ENCODE peak calls at places on chromosome 2, in nine cellular contexts. One of them, this sample, is unnamed.

GRCh38 chr2:62195421-62196277 is at the start of gene B3GNT2:
- DNase-seq in left lung: peak
- DNase-seq in transverse colon: peak
- DNase-seq in sigmoid colon: peak
- DNase-seq in prostate gland: peak
- DNase-seq in mammary epithelial cell: peak
- DNase-seq in GM23338: peak
- DNase-seq in colonic mucosa: peak
- DNase-seq in cardiac muscle cell: peak
- DNase-seq in this sample: peak

GRCh38 chr2:145431181-145431951 is 911.4 kb upstream of the ZEB2 start:
- DNase-seq in left lung: no peak
- DNase-seq in transverse colon: no peak
- DNase-seq in sigmoid colon: no peak
- DNase-seq in prostate gland: no peak
- DNase-seq in mammary epithelial cell: no peak
- DNase-seq in GM23338: peak
- DNase-seq in colonic mucosa: no peak
- DNase-seq in cardiac muscle cell: peak
- DNase-seq in this sample: no peak

GRCh38 chr2:199624958-199625357 is 167.2 kb upstream of the SATB2 start:
- DNase-seq in left lung: peak
- DNase-seq in transverse colon: no peak
- DNase-seq in sigmoid colon: no peak
- DNase-seq in prostate gland: peak
- DNase-seq in mammary epithelial cell: no peak
- DNase-seq in GM23338: peak
- DNase-seq in colonic mucosa: no peak
- DNase-seq in cardiac muscle cell: no peak
- DNase-seq in this sample: no peak

GRCh38 chr2:36271266-36271665 is 84.3 kb upstream of the CRIM1 start:
- DNase-seq in left lung: no peak
- DNase-seq in transverse colon: no peak
- DNase-seq in sigmoid colon: no peak
- DNase-seq in prostate gland: no peak
- DNase-seq in mammary epithelial cell: no peak
- DNase-seq in GM23338: peak
- DNase-seq in colonic mucosa: no peak
- DNase-seq in cardiac muscle cell: no peak
- DNase-seq in this sample: no peak

GRCh38 chr2:86518498-86518897 is 44.7 kb downstream of the CHMP3 start:
- DNase-seq in left lung: no peak
- DNase-seq in transverse colon: peak
- DNase-seq in sigmoid colon: no peak
- DNase-seq in prostate gland: no peak
- DNase-seq in mammary epithelial cell: peak
- DNase-seq in GM23338: peak
- DNase-seq in colonic mucosa: no peak
- DNase-seq in cardiac muscle cell: peak
- DNase-seq in this sample: no peak

GRCh38 chr2:38409136-38409903 is 32.2 kb upstream of the ATL2 start:
- DNase-seq in left lung: peak
- DNase-seq in transverse colon: no peak
- DNase-seq in sigmoid colon: peak
- DNase-seq in prostate gland: peak
- DNase-seq in mammary epithelial cell: peak
- DNase-seq in GM23338: no peak
- DNase-seq in colonic mucosa: no peak
- DNase-seq in cardiac muscle cell: peak
- DNase-seq in this sample: peak

GRCh38 chr2:227163998-227164744 is at the start of the genes COL4A3 and COL4A4:
- DNase-seq in left lung: peak
- DNase-seq in transverse colon: peak
- DNase-seq in sigmoid colon: peak
- DNase-seq in prostate gland: peak
- DNase-seq in mammary epithelial cell: peak
- DNase-seq in GM23338: peak
- DNase-seq in colonic mucosa: peak
- DNase-seq in cardiac muscle cell: peak
- DNase-seq in this sample: peak

GRCh38 chr2:68103026-68103425 is 40.2 kb upstream of the C1D start:
- DNase-seq in left lung: no peak
- DNase-seq in transverse colon: no peak
- DNase-seq in sigmoid colon: no peak
- DNase-seq in prostate gland: no peak
- DNase-seq in mammary epithelial cell: no peak
- DNase-seq in GM23338: no peak
- DNase-seq in colonic mucosa: no peak
- DNase-seq in cardiac muscle cell: peak
- DNase-seq in this sample: no peak

GRCh38 chr2:71640459-71640858 is 187.1 kb downstream of the DYSF start:
- DNase-seq in left lung: no peak
- DNase-seq in transverse colon: no peak
- DNase-seq in sigmoid colon: no peak
- DNase-seq in prostate gland: no peak
- DNase-seq in mammary epithelial cell: no peak
- DNase-seq in GM23338: no peak
- DNase-seq in colonic mucosa: no peak
- DNase-seq in cardiac muscle cell: no peak
- DNase-seq in this sample: no peak

GRCh38 chr2:216113572-216113971 is 4.4 kb downstream of the XRCC5 start:
- DNase-seq in left lung: no peak
- DNase-seq in transverse colon: no peak
- DNase-seq in sigmoid colon: no peak
- DNase-seq in prostate gland: no peak
- DNase-seq in mammary epithelial cell: no peak
- DNase-seq in GM23338: no peak
- DNase-seq in colonic mucosa: no peak
- DNase-seq in cardiac muscle cell: no peak
- DNase-seq in this sample: no peak

GRCh38 chr2:154537024-154537423 is 161.5 kb upstream of the KCNJ3 start:
- DNase-seq in left lung: no peak
- DNase-seq in transverse colon: no peak
- DNase-seq in sigmoid colon: no peak
- DNase-seq in prostate gland: no peak
- DNase-seq in mammary epithelial cell: no peak
- DNase-seq in GM23338: no peak
- DNase-seq in colonic mucosa: no peak
- DNase-seq in cardiac muscle cell: no peak
- DNase-seq in this sample: no peak

GRCh38 chr2:65368464-65368863 is 63.9 kb downstream of the SPRED2 start:
- DNase-seq in left lung: no peak
- DNase-seq in transverse colon: no peak
- DNase-seq in sigmoid colon: no peak
- DNase-seq in prostate gland: no peak
- DNase-seq in mammary epithelial cell: no peak
- DNase-seq in GM23338: no peak
- DNase-seq in colonic mucosa: no peak
- DNase-seq in cardiac muscle cell: no peak
- DNase-seq in this sample: no peak

GRCh38 chr2:47520302-47520630 is 117.3 kb downstream of the MSH2 start:
- DNase-seq in left lung: no peak
- DNase-seq in transverse colon: no peak
- DNase-seq in sigmoid colon: no peak
- DNase-seq in prostate gland: no peak
- DNase-seq in mammary epithelial cell: no peak
- DNase-seq in GM23338: no peak
- DNase-seq in colonic mucosa: no peak
- DNase-seq in cardiac muscle cell: no peak
- DNase-seq in this sample: no peak

GRCh38 chr2:47519604-47520301 is 116.8 kb downstream of the MSH2 start:
- DNase-seq in left lung: no peak
- DNase-seq in transverse colon: no peak
- DNase-seq in sigmoid colon: no peak
- DNase-seq in prostate gland: no peak
- DNase-seq in mammary epithelial cell: no peak
- DNase-seq in GM23338: no peak
- DNase-seq in colonic mucosa: no peak
- DNase-seq in cardiac muscle cell: no peak
- DNase-seq in this sample: no peak

GRCh38 chr2:47521666-47522285 is 118.8 kb downstream of the MSH2 start:
- DNase-seq in left lung: no peak
- DNase-seq in transverse colon: no peak
- DNase-seq in sigmoid colon: no peak
- DNase-seq in prostate gland: no peak
- DNase-seq in mammary epithelial cell: no peak
- DNase-seq in GM23338: no peak
- DNase-seq in colonic mucosa: no peak
- DNase-seq in cardiac muscle cell: no peak
- DNase-seq in this sample: no peak

GRCh38 chr2:47519147-47519537 is 116.2 kb downstream of the MSH2 start:
- DNase-seq in left lung: no peak
- DNase-seq in transverse colon: no peak
- DNase-seq in sigmoid colon: no peak
- DNase-seq in prostate gland: no peak
- DNase-seq in mammary epithelial cell: no peak
- DNase-seq in GM23338: no peak
- DNase-seq in colonic mucosa: no peak
- DNase-seq in cardiac muscle cell: no peak
- DNase-seq in this sample: no peak

GRCh38 chr2:47520825-47521665 is 118.1 kb downstream of the MSH2 start:
- DNase-seq in left lung: peak
- DNase-seq in transverse colon: peak
- DNase-seq in sigmoid colon: no peak
- DNase-seq in prostate gland: peak
- DNase-seq in mammary epithelial cell: peak
- DNase-seq in GM23338: peak
- DNase-seq in colonic mucosa: peak
- DNase-seq in cardiac muscle cell: peak
- DNase-seq in this sample: peak
- TF ChIP-seq CTCF in left lung: no peak
- TF ChIP-seq CTCF in transverse colon: no peak
- TF ChIP-seq CTCF in sigmoid colon: no peak
- TF ChIP-seq CTCF in prostate gland: no peak
- TF ChIP-seq CTCF in mammary epithelial cell: no peak
- TF ChIP-seq CTCF in GM23338: peak
- TF ChIP-seq CTCF in colonic mucosa: no peak
- TF ChIP-seq CTCF in cardiac muscle cell: no peak
- TF ChIP-seq CTCF in this sample: peak

GRCh38 chr2:161138429-161138828 is 21.8 kb upstream of the TANK start:
- DNase-seq in left lung: no peak
- DNase-seq in transverse colon: no peak
- DNase-seq in sigmoid colon: no peak
- DNase-seq in prostate gland: no peak
- DNase-seq in mammary epithelial cell: no peak
- DNase-seq in GM23338: no peak
- DNase-seq in colonic mucosa: no peak
- DNase-seq in cardiac muscle cell: no peak
- DNase-seq in this sample: no peak

GRCh38 chr2:161134547-161135518 is 25.4 kb upstream of the TANK start:
- DNase-seq in left lung: no peak
- DNase-seq in transverse colon: no peak
- DNase-seq in sigmoid colon: no peak
- DNase-seq in prostate gland: peak
- DNase-seq in mammary epithelial cell: no peak
- DNase-seq in GM23338: peak
- DNase-seq in colonic mucosa: peak
- DNase-seq in cardiac muscle cell: peak
- DNase-seq in this sample: no peak

GRCh38 chr2:161133366-161133765 is 26.9 kb upstream of the TANK start:
- DNase-seq in left lung: no peak
- DNase-seq in transverse colon: no peak
- DNase-seq in sigmoid colon: no peak
- DNase-seq in prostate gland: no peak
- DNase-seq in mammary epithelial cell: no peak
- DNase-seq in GM23338: no peak
- DNase-seq in colonic mucosa: no peak
- DNase-seq in cardiac muscle cell: no peak
- DNase-seq in this sample: no peak

GRCh38 chr2:161136696-161137324 is 23.4 kb upstream of the TANK start:
- DNase-seq in left lung: no peak
- DNase-seq in transverse colon: no peak
- DNase-seq in sigmoid colon: no peak
- DNase-seq in prostate gland: no peak
- DNase-seq in mammary epithelial cell: peak
- DNase-seq in GM23338: no peak
- DNase-seq in colonic mucosa: no peak
- DNase-seq in cardiac muscle cell: peak
- DNase-seq in this sample: no peak

DNA sequence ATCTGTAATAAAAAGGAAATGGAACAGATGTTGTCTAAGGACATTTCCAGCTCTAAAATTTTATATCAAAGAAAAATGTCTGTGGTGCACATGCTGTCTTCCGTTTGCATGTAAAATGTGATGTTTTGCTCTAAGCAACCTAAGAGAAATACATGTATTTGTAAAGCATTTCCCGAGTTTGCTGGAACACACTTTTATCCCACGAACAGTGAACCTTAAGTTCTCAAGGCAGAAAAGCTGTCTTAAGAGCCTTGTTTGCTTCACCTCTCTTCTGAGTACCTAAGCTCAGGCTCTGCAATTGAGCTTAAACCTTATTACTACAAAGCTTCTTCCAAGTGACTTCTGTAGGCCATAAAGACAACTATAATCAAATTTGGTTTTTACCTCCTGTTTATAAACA is 24.0 kb upstream of the TANK start:
- DNase-seq in left lung: no peak
- DNase-seq in transverse colon: no peak
- DNase-seq in sigmoid colon: no peak
- DNase-seq in prostate gland: no peak
- DNase-seq in mammary epithelial cell: no peak
- DNase-seq in GM23338: no peak
- DNase-seq in colonic mucosa: no peak
- DNase-seq in cardiac muscle cell: no peak
- DNase-seq in this sample: no peak
- H3K4me3 ChIP-seq in left lung: no peak
- H3K4me3 ChIP-seq in transverse colon: peak
- H3K4me3 ChIP-seq in sigmoid colon: no peak
- H3K4me3 ChIP-seq in prostate gland: no peak
- H3K4me3 ChIP-seq in mammary epithelial cell: no peak
- H3K4me3 ChIP-seq in GM23338: no peak
- H3K4me3 ChIP-seq in colonic mucosa: no peak
- H3K4me3 ChIP-seq in cardiac muscle cell: no peak
- H3K4me3 ChIP-seq in this sample: no peak

DNA sequence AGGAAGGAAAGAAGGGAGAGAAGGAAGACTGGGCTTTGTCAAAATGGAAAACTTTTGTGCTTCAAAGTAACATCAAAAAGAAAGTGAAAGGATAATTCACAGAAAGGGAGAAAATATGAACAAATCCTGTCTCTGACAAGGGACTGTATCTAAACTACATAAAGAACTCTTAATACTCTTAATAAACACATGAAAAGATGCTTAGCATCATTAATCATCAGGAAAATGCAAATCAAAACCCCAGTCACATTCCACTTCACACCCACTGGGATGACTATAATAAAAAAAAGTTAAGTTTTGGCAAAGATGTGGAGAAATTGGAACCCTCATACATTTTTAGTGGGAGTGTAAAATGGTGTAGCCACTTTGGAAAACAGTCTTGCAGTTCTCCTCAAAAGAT is 11.8 kb upstream of the ZFP36L2 start:
- DNase-seq in left lung: no peak
- DNase-seq in transverse colon: no peak
- DNase-seq in sigmoid colon: no peak
- DNase-seq in prostate gland: no peak
- DNase-seq in mammary epithelial cell: no peak
- DNase-seq in GM23338: no peak
- DNase-seq in colonic mucosa: no peak
- DNase-seq in cardiac muscle cell: peak
- DNase-seq in this sample: no peak
- H3K27ac ChIP-seq in left lung: no peak
- H3K27ac ChIP-seq in transverse colon: peak
- H3K27ac ChIP-seq in sigmoid colon: peak
- H3K27ac ChIP-seq in prostate gland: no peak
- H3K27ac ChIP-seq in mammary epithelial cell: no peak
- H3K27ac ChIP-seq in GM23338: no peak
- H3K27ac ChIP-seq in colonic mucosa: no peak
- H3K27ac ChIP-seq in cardiac muscle cell: no peak
- H3K27ac ChIP-seq in this sample: no peak

GRCh38 chr2:205675861-205676516 is 6.3 kb upstream of the NRP2 start:
- DNase-seq in left lung: no peak
- DNase-seq in transverse colon: no peak
- DNase-seq in sigmoid colon: no peak
- DNase-seq in prostate gland: no peak
- DNase-seq in mammary epithelial cell: peak
- DNase-seq in GM23338: peak
- DNase-seq in colonic mucosa: peak
- DNase-seq in cardiac muscle cell: peak
- DNase-seq in this sample: no peak
- TF ChIP-seq CTCF in left lung: peak
- TF ChIP-seq CTCF in transverse colon: peak
- TF ChIP-seq CTCF in sigmoid colon: peak
- TF ChIP-seq CTCF in prostate gland: peak
- TF ChIP-seq CTCF in mammary epithelial cell: peak
- TF ChIP-seq CTCF in GM23338: peak
- TF ChIP-seq CTCF in colonic mucosa: peak
- TF ChIP-seq CTCF in cardiac muscle cell: peak
- TF ChIP-seq CTCF in this sample: peak